ENCODE peak calls at places on chromosomes 7 and 10, in nine cellular contexts. Q is CD8-positive, alpha-beta memory T cell; S is fibroblast of lung; O is Panc1; B is adrenal gland; T is upper lobe of left lung; D is right atrium auricular region; I is left lung; K is A549. F is an unnamed sample. For H3K4me1, the result is how much of the 10 kb centered on the place peaks cover.

GRCh38 chr10:3687510-3688081 is 97.4 kb downstream of the KLF6 start:
- DNase-seq in Q (no peak), S (peak), O (no peak), B (no peak), T (no peak), D (no peak), I (no peak), K (no peak), F (no peak)

GRCh38 chr7:2558620-2559282 is at the start of gene IQCE:
- DNase-seq in Q (peak), S (peak), O (no peak), B (peak), T (peak), D (peak), I (peak), K (peak), F (peak)

GRCh38 chr10:118278649-118279048 is 63.5 kb downstream of the FAM204A start:
- DNase-seq in Q (no peak), S (peak), O (no peak), B (no peak), T (no peak), D (no peak), I (no peak), K (no peak), F (no peak)

GRCh38 chr7:135441791-135442190 is 68.1 kb downstream of the CNOT4 start:
- DNase-seq in Q (no peak), S (peak), O (peak), B (no peak), T (no peak), D (no peak), I (no peak), K (peak), F (no peak)

GRCh38 chr7:157009778-157010587 is 480 bp downstream of the MNX1 start:
- DNase-seq in Q (no peak), S (no peak), O (no peak), B (no peak), T (peak), D (no peak), I (peak), K (no peak), F (no peak)

GRCh38 chr10:63977329-63977923 is 456.2 kb downstream of the REEP3 start:
- DNase-seq in Q (no peak), S (no peak), O (peak), B (no peak), T (no peak), D (no peak), I (no peak), K (peak), F (no peak)

GRCh38 chr7:117445206-117445605 is 17.9 kb upstream of the ASZ1 start:
- DNase-seq in Q (no peak), S (peak), O (no peak), B (no peak), T (no peak), D (no peak), I (no peak), K (no peak), F (no peak)

GRCh38 chr10:99534939-99535763 is 2.4 kb downstream of the NKX2-3 start:
- DNase-seq in Q (no peak), S (no peak), O (no peak), B (no peak), T (peak), D (no peak), I (peak), K (peak), F (no peak)

GRCh38 chr10:91378061-91378460 is 32.1 kb upstream of the HECTD2 start:
- DNase-seq in Q (peak), S (peak), O (no peak), B (no peak), T (no peak), D (no peak), I (no peak), K (no peak), F (no peak)

GRCh38 chr10:16987976-16988610 is 141.5 kb downstream of the CUBN start:
- DNase-seq in Q (no peak), S (peak), O (no peak), B (no peak), T (no peak), D (no peak), I (no peak), K (no peak), F (no peak)

GRCh38 chr10:16988900-16989299 is 140.7 kb downstream of the CUBN start:
- DNase-seq in Q (no peak), S (no peak), O (no peak), B (no peak), T (no peak), D (no peak), I (no peak), K (no peak), F (no peak)

GRCh38 chr10:16986406-16987128 is 143.0 kb downstream of the CUBN start:
- DNase-seq in Q (no peak), S (peak), O (no peak), B (no peak), T (no peak), D (no peak), I (no peak), K (no peak), F (no peak)

GRCh38 chr10:16986082-16986405 is 143.6 kb downstream of the CUBN start:
- DNase-seq in Q (no peak), S (no peak), O (no peak), B (no peak), T (peak), D (no peak), I (no peak), K (no peak), F (no peak)

DNA sequence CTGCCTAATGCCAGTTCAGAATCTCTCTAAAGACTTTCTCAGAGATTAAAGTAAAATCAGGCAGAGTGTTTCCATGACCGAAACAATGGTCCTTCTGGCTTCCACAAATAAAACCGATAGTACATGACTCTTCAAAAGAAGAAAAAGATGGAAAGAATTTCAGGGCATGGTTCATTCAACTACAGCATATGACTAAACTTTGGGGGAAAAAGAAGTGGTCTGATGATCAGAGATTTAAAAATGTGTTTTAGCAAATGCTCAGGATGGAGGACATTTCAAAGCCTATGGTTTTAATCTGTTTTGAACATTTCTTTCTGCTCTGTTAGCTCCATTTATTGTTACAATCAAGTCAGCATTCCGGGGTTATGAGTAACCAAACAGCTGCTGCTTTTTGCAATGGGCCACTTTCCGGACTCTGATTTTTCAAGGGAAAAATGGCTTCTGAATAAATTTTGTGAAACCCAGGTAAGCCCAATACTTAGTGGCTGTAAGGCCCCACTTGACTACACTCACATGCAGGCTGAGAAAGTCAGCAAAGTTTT is 142.4 kb downstream of the CUBN start:
- DNase-seq in Q (no peak), S (peak), O (no peak), B (no peak), T (no peak), D (no peak), I (no peak), K (no peak), F (no peak)
- H3K4me1 ChIP-seq in Q (under half), S (under half), O (under half), B (under half), T (under half), D (under half), I (under half), K (under half), F (under half)

GRCh38 chr10:31687545-31688482 is 240.8 kb downstream of the ARHGAP12 start:
- DNase-seq in Q (no peak), S (no peak), O (no peak), B (no peak), T (no peak), D (no peak), I (no peak), K (no peak), F (no peak)

GRCh38 chr10:31683682-31684081 is 244.9 kb downstream of the ARHGAP12 start:
- DNase-seq in Q (no peak), S (no peak), O (no peak), B (no peak), T (no peak), D (no peak), I (no peak), K (peak), F (no peak)

GRCh38 chr10:31686566-31686965 is 242.1 kb downstream of the ARHGAP12 start:
- DNase-seq in Q (no peak), S (no peak), O (no peak), B (no peak), T (no peak), D (no peak), I (no peak), K (no peak), F (no peak)

GRCh38 chr10:31693499-31693898 is 235.1 kb downstream of the ARHGAP12 start:
- DNase-seq in Q (no peak), S (no peak), O (no peak), B (no peak), T (no peak), D (no peak), I (no peak), K (no peak), F (peak)

DNA sequence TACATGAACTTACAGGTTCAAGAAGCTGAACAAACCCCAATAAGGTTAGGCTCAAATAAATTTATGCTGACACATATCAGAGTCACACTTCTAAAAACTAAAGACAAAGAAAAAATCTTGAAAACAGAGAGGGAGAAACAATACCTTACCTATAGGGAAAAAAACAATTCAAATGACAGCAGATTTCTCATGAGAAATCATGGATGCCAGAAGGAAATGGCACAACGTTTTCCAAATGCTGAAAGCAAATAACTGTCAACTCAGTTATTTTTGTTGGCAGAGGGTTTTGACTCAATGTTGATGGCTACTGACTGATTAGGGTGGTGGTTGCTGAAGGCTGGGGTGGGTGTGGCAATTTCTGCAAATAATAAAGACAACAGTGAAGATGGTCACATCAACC is 239.4 kb downstream of the ARHGAP12 start:
- DNase-seq in Q (no peak), S (no peak), O (no peak), B (no peak), T (no peak), D (no peak), I (no peak), K (no peak), F (no peak)
- H3K27ac ChIP-seq in Q (no peak), S (no peak), O (no peak), B (no peak), T (no peak), D (no peak), I (no peak), K (no peak), F (no peak)

DNA sequence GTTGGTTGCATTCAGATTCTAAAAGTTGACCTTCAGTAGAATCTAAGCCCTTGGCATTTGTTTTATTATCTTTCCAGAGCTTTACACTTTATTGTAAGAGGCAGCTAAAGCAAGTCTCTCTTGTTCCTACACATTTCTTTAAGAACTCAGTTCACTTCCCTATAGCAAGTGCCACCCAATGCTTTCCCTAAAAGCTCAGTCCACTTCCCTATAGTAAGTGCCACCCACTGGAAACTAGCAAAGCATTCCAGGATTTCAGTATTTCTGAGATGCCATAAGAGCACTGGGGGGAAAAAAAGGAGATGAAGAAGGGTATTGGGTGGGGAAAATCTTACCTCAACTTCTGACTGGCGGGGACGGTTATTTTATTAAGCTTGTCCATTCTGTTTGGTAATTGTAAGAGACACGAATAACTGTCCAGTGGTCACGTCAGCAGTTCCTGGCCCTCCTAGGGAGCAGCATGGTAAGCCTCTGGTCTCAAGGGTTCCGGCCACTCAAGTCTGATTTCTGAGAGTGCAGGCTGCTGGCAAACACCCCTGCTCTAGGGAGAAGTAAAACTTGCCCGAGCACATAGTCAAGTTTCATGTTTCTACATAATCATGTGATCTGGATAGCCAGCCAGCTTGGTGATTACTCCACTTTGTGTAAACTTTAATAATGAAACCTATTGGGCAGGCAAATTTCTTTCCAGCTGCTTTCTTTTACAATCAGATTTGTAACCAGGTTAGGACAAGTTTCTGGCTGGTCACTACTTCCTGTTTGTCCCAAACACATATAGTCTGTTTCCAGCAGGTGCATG is at the start of gene BLNK:
- DNase-seq in Q (no peak), S (no peak), O (no peak), B (peak), T (no peak), D (peak), I (peak), K (no peak), F (peak)
- H3K4me3 ChIP-seq in Q (no peak), S (peak), O (no peak), B (no peak), T (peak), D (no peak), I (peak), K (no peak), F (peak)

DNA sequence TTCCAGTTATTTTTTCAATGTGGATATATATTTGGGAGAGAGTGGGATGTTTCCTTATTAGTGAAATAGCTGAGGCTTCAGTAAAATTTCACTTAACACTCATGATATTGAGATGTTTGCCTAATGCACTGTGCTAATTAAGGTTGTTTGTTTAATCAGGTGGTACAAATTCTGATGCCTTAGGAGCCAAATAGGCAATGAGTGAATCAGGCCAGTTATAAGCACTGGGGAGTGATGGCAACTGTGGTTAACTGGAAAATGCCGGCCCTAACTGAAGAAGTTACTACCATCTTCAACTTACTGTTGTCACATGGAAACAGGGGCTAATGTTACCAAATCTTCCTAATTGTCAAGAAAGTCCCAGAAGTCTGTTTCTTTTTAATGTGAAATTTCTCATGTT is 32.0 kb downstream of the VCL start:
- DNase-seq in Q (no peak), S (no peak), O (no peak), B (no peak), T (no peak), D (no peak), I (no peak), K (no peak), F (no peak)
- H3K4me1 ChIP-seq in Q (under half), S (under half), O (half or more), B (under half), T (half or more), D (half or more), I (under half), K (half or more), F (under half)

DNA sequence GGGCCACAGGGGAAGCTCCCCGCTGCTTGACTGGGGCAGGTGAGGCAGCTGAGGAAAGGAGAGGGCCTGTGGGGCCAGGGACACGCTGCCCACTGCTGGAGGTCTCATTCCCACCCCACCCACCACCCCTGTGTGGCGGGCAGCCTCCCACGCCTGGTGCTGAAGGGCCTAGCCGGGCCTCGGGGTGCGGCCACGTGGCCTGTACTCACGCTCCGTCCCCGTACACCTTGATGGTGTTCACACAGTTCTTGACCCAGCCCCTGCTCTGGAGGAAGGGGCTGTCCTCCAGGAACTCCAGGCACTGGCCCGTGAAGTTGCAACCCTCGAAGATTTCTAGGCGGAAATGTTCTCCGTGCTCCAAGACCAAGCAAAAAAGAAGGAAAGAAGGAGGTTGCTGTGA is 4.0 kb downstream of the CRYGN start:
- DNase-seq in Q (no peak), S (no peak), O (no peak), B (no peak), T (peak), D (no peak), I (no peak), K (no peak), F (no peak)
- H3K27ac ChIP-seq in Q (no peak), S (no peak), O (peak), B (no peak), T (peak), D (peak), I (no peak), K (peak), F (no peak)

GRCh38 chr10:38118072-38118807 is 24.1 kb downstream of the ZNF37A start:
- DNase-seq in Q (no peak), S (peak), O (no peak), B (no peak), T (no peak), D (no peak), I (no peak), K (peak), F (no peak)
- H3K4me3 ChIP-seq in Q (no peak), S (no peak), O (no peak), B (no peak), T (no peak), D (no peak), I (no peak), K (no peak), F (no peak)

DNA sequence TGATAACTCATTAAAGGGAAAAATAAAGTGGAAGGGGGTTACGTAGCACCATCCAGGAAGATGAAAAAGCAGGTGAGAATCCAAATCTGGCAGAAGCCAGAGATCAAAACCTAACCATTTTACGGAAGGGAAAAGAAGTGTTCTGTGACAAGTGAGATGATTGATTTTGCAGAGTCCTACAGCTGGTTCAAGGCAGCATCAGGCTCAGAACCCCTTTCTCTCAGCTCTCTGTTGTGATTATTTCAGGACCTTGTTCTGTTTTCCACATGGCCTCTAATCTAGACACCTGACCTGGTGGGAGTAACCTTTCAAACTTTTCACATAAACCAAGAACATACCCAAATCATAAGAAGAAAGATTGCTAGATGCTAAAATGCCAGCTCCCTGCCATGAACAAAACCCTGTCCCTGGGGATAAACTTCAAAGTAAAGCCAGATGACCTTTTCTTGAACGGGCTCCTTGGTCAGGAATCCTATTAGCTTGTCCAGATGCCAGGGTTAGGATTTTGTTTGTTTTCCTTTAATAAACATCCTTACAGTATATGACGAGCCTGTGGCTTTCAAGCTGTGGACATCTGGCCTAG is 5.9 kb downstream of the DUSP5 start:
- DNase-seq in Q (no peak), S (no peak), O (no peak), B (no peak), T (no peak), D (no peak), I (no peak), K (no peak), F (no peak)
- H3K4me1 ChIP-seq in Q (half or more), S (under half), O (half or more), B (half or more), T (half or more), D (half or more), I (half or more), K (half or more), F (under half)

F was measured in Peyer's patch.